ENCODE peak calls at places on chromosome 1, in ten cellular contexts. S is cardiac muscle cell, M is adrenal gland, N is transverse colon, W is fibroblast of lung, U is colonic mucosa, X is GM12878, K is A549, D is endodermal cell, C is GM23338. G is an unnamed sample.

GRCh38 chr1:198936371-198937083 is 297.7 kb downstream of the PTPRC start:
- DNase-seq in S (peak; percentile 61), M (peak; percentile 29), N (no peak), W (peak; percentile 56), U (no peak), X (no peak), K (no peak), D (no peak), C (no peak), G (no peak)

GRCh38 chr1:72649211-72649888 is 367.0 kb upstream of the NEGR1 start:
- DNase-seq in S (no peak), M (no peak), N (no peak), W (no peak), U (no peak), X (no peak), K (no peak), D (no peak), C (no peak), G (no peak)

GRCh38 chr1:169595764-169596711 is 9.8 kb upstream of the F5 start:
- DNase-seq in S (peak; percentile 62), M (no peak), N (no peak), W (peak; percentile 43), U (no peak), X (no peak), K (peak; percentile 27), D (peak; percentile 87), C (peak; percentile 74), G (no peak)

GRCh38 chr1:116738673-116739370 is 15.4 kb upstream of the CD2 start:
- DNase-seq in S (no peak), M (no peak), N (no peak), W (no peak), U (no peak), X (peak; percentile 91), K (no peak), D (no peak), C (no peak), G (no peak)

GRCh38 chr1:192918259-192918658 is 109.4 kb downstream of the RGS2 start:
- DNase-seq in S (no peak), M (no peak), N (no peak), W (no peak), U (no peak), X (no peak), K (no peak), D (no peak), C (no peak), G (no peak)

GRCh38 chr1:29629401-29629800 is 393.1 kb downstream of the PTPRU start:
- DNase-seq in S (no peak), M (no peak), N (no peak), W (no peak), U (peak; percentile 11), X (no peak), K (no peak), D (peak; percentile 20), C (no peak), G (no peak)

GRCh38 chr1:151693057-151693651 is 23.4 kb downstream of the CELF3 start:
- DNase-seq in S (peak; percentile 65), M (no peak), N (no peak), W (peak; percentile 32), U (peak; percentile 20), X (no peak), K (peak; percentile 54), D (no peak), C (peak; percentile 70), G (no peak)

GRCh38 chr1:197252981-197253380 is 15.1 kb upstream of the CRB1 start:
- DNase-seq in S (no peak), M (no peak), N (no peak), W (peak; percentile 7), U (no peak), X (no peak), K (no peak), D (no peak), C (peak; percentile 47), G (no peak)

GRCh38 chr1:238409947-238410346 is 519.2 kb upstream of the ZP4 start:
- DNase-seq in S (peak; percentile 35), M (no peak), N (no peak), W (peak; percentile 95), U (no peak), X (no peak), K (no peak), D (no peak), C (no peak), G (no peak)

DNA sequence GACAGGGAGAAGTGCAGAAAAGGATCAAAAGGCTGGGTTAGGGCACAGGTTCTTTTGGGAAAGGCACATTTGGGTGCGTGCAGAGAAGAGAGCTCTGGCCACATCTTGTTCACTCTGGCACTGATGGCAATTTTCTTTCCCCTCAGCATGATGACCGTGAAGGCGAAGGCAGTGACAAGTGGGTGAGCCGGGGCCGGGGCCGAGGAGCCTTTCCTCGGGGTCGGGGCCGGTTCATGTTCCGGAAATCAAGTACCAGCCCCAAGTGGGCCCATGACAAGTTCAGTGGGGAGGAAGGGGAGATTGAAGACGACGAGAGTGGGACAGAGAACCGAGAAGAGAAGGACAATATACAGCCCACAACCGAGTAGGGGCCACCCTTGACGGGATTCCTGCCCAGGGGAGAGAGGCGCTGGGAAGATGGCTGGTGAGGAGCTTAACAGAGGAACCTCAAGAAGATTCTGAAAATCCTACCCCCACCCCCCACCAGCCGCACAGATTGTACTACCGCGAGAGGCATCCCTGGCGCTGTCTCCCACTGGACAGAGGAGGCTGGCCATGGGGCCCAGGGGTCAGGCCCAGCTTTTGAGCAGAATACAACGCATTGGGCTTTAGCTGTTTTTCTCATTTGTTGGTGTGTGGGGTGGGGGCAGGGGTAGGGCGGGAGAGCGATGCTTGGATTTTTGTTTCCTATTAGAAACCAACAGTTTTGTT is 2.4 kb upstream of the SH3D21 start:
- DNase-seq in S (no peak), M (no peak), N (no peak), W (no peak), U (no peak), X (no peak), K (no peak), D (peak; percentile 44), C (no peak), G (no peak)
- H3K4me1 ChIP-seq in S (peaks cover 13% of the 10 kb centered on the region), M (peaks cover 33% of the 10 kb centered on the region), N (peaks cover 33% of the 10 kb centered on the region), W (peaks cover 8% of the 10 kb centered on the region), U (peaks cover 4% of the 10 kb centered on the region), X (peaks cover 27% of the 10 kb centered on the region), K (peaks cover 42% of the 10 kb centered on the region), D (peaks cover 26% of the 10 kb centered on the region), C (peaks cover 12% of the 10 kb centered on the region), G (peaks cover 60% of the 10 kb centered on the region)

GRCh38 chr1:225879521-225880209 is 2.5 kb downstream of the TMEM63A start:
- DNase-seq in S (no peak), M (no peak), N (peak; percentile 68), W (no peak), U (peak; percentile 81), X (no peak), K (no peak), D (no peak), C (no peak), G (no peak)
- H3K4me1 ChIP-seq in S (no peaks in the 10 kb centered on the region), M (peaks cover 38% of the 10 kb centered on the region), N (peaks cover 78% of the 10 kb centered on the region), W (peaks cover 15% of the 10 kb centered on the region), U (peaks cover 22% of the 10 kb centered on the region), X (peaks cover 30% of the 10 kb centered on the region), K (peaks cover 29% of the 10 kb centered on the region), D (peaks cover 27% of the 10 kb centered on the region), C (peaks cover 31% of the 10 kb centered on the region), G (peaks cover 75% of the 10 kb centered on the region)

DNA sequence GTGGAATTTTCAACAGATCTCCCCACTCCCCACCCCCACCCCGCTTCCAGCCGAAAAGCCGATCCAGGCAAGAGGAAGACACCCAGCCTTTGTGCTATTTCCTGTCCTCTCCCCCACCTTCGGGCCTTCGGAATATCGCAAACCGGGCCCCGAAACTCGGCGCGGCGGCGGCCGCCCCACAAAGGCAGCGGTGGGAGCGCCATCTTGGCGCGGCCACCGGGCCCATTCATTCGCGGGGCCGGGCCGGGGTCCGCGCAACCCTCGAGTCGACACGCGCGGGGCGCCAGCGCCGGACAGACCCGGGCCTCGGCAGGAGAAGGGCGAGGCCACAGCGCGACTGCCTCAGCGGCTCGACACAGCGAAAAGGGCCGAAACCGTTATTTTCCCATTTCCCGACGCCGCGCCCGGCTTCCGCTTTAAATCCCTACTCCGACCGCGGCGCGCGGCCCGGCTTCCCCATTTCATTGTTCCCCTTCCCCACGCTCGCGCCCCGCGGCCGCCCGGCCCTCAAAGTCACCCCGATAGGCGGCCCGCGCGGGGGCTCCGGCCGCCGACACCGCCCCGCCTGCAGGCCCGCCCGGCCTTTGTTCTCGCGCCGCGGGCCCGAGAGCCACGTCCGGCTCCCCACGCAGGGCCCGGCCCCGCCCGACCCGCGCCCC is 911 bp downstream of the GNB1 start:
- DNase-seq in S (peak; percentile 61), M (peak; percentile 61), N (peak; percentile 52), W (peak; percentile 56), U (peak; percentile 62), X (no peak), K (no peak), D (peak; percentile 64), C (peak; percentile 72), G (peak; percentile 77)
- H3K4me1 ChIP-seq in S (peaks cover 24% of the 10 kb centered on the region), M (peaks cover 63% of the 10 kb centered on the region), N (peaks cover 68% of the 10 kb centered on the region), W (peaks cover 12% of the 10 kb centered on the region), U (peaks cover 33% of the 10 kb centered on the region), X (peaks cover 21% of the 10 kb centered on the region), K (peaks cover 35% of the 10 kb centered on the region), D (peaks cover 6% of the 10 kb centered on the region), C (peaks cover 30% of the 10 kb centered on the region), G (peaks cover 65% of the 10 kb centered on the region)

GRCh38 chr1:181151378-181152326 is 63.2 kb downstream of the IER5 start:
- DNase-seq in S (peak; percentile 46), M (no peak), N (no peak), W (no peak), U (no peak), X (no peak), K (no peak), D (no peak), C (no peak), G (no peak)

GRCh38 chr1:181150842-181151241 is 62.3 kb downstream of the IER5 start:
- DNase-seq in S (no peak), M (no peak), N (no peak), W (no peak), U (no peak), X (no peak), K (no peak), D (no peak), C (no peak), G (no peak)

GRCh38 chr1:181155339-181155738 is 66.8 kb downstream of the IER5 start:
- DNase-seq in S (no peak), M (no peak), N (no peak), W (no peak), U (no peak), X (no peak), K (no peak), D (no peak), C (no peak), G (no peak)

GRCh38 chr1:181153634-181153961 is 65.1 kb downstream of the IER5 start:
- DNase-seq in S (no peak), M (no peak), N (no peak), W (no peak), U (no peak), X (no peak), K (no peak), D (no peak), C (no peak), G (no peak)

DNA sequence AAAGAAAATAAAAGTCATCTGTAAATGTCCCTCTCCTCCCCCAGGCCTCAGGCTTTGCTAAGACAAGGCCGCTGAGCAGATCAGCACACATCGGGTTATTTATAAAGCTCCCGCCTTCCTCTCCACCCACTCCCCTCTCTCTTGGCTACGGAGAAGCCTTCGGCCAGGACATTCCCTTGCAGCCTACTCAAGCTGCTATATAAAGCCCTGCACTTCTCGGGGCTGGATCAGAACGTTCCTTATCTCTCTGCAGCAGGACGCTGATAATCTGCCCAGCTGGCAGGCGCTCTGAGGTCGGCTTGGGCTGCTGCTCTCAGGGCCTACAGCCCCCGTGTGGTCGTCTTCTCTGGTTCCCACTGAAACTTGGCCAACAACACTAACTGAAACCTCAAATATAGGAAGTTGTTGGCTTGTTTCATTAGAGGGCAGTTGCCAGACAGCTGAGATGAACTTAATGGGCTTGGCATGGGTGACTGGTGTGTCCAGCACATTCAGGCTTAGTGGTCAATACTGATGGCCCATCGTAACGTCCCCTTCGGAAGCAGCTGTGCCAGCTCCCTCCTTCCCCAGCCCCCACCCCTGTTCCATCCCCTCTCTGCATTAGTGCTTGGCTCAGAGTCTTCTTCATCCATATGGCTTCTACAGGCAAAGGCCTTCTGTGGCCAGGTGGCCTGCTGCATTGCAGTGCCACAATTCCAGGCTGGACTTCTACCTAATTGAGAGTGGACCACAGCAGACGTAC is 64.6 kb downstream of the IER5 start:
- DNase-seq in S (peak; percentile 97), M (peak; percentile 91), N (peak; percentile 74), W (peak; percentile 96), U (peak; percentile 56), X (no peak), K (no peak), D (peak; percentile 89), C (peak; percentile 62), G (peak; percentile 71)
- H3K4me1 ChIP-seq in S (peaks cover 36% of the 10 kb centered on the region), M (peaks cover 27% of the 10 kb centered on the region), N (peaks cover 26% of the 10 kb centered on the region), W (peaks cover 8% of the 10 kb centered on the region), U (no peaks in the 10 kb centered on the region), X (peaks cover 48% of the 10 kb centered on the region), K (no peaks in the 10 kb centered on the region), D (peaks cover 13% of the 10 kb centered on the region), C (peaks cover 8% of the 10 kb centered on the region), G (peaks cover 11% of the 10 kb centered on the region)